ENCODE peak calls at places on chromosomes 12 and 14, in eight cellular contexts. One of them, this sample, is unnamed. For H3K36me3, the result is how much of the 10 kb centered on the place peaks cover.

GRCh38 chr12:88339254-88339949 is 197.3 kb downstream of the TMTC3 start:
- DNase-seq in lower lobe of right lung: no peak
- DNase-seq in heart left ventricle: no peak
- DNase-seq in cardiac muscle cell: peak
- DNase-seq in Peyer's patch: no peak
- DNase-seq in uterus: no peak
- DNase-seq in psoas muscle: no peak
- DNase-seq in MM.1S: no peak
- DNase-seq in this sample: no peak

GRCh38 chr12:106769546-106769945 is 4.9 kb upstream of the RIC8B start:
- DNase-seq in lower lobe of right lung: no peak
- DNase-seq in heart left ventricle: no peak
- DNase-seq in cardiac muscle cell: peak
- DNase-seq in Peyer's patch: no peak
- DNase-seq in uterus: no peak
- DNase-seq in psoas muscle: no peak
- DNase-seq in MM.1S: no peak
- DNase-seq in this sample: peak

GRCh38 chr14:101355284-101355683 is 206.0 kb upstream of the DIO3 start:
- DNase-seq in lower lobe of right lung: no peak
- DNase-seq in heart left ventricle: no peak
- DNase-seq in cardiac muscle cell: no peak
- DNase-seq in Peyer's patch: no peak
- DNase-seq in uterus: peak
- DNase-seq in psoas muscle: no peak
- DNase-seq in MM.1S: no peak
- DNase-seq in this sample: peak

GRCh38 chr14:101888182-101888581 is 76.2 kb upstream of the DYNC1H1 start:
- DNase-seq in lower lobe of right lung: no peak
- DNase-seq in heart left ventricle: no peak
- DNase-seq in cardiac muscle cell: no peak
- DNase-seq in Peyer's patch: peak
- DNase-seq in uterus: no peak
- DNase-seq in psoas muscle: no peak
- DNase-seq in MM.1S: no peak
- DNase-seq in this sample: no peak

GRCh38 chr12:26370098-26370497 is 174.7 kb downstream of the SSPN start:
- DNase-seq in lower lobe of right lung: no peak
- DNase-seq in heart left ventricle: no peak
- DNase-seq in cardiac muscle cell: no peak
- DNase-seq in Peyer's patch: no peak
- DNase-seq in uterus: no peak
- DNase-seq in psoas muscle: no peak
- DNase-seq in MM.1S: no peak
- DNase-seq in this sample: no peak

GRCh38 chr14:32206552-32206951 is 3.5 kb upstream of the RNU6-8 start:
- DNase-seq in lower lobe of right lung: no peak
- DNase-seq in heart left ventricle: no peak
- DNase-seq in cardiac muscle cell: no peak
- DNase-seq in Peyer's patch: no peak
- DNase-seq in uterus: no peak
- DNase-seq in psoas muscle: no peak
- DNase-seq in MM.1S: no peak
- DNase-seq in this sample: no peak

GRCh38 chr12:3520168-3520567 is 29.2 kb downstream of the PRMT8 start:
- DNase-seq in lower lobe of right lung: no peak
- DNase-seq in heart left ventricle: peak
- DNase-seq in cardiac muscle cell: peak
- DNase-seq in Peyer's patch: no peak
- DNase-seq in uterus: no peak
- DNase-seq in psoas muscle: no peak
- DNase-seq in MM.1S: no peak
- DNase-seq in this sample: no peak

GRCh38 chr14:96176275-96176674 is 28.4 kb upstream of the BDKRB2 start:
- DNase-seq in lower lobe of right lung: no peak
- DNase-seq in heart left ventricle: no peak
- DNase-seq in cardiac muscle cell: peak
- DNase-seq in Peyer's patch: no peak
- DNase-seq in uterus: no peak
- DNase-seq in psoas muscle: no peak
- DNase-seq in MM.1S: no peak
- DNase-seq in this sample: no peak

GRCh38 chr12:68971404-68971803 is 38.4 kb upstream of the CPM start:
- DNase-seq in lower lobe of right lung: no peak
- DNase-seq in heart left ventricle: no peak
- DNase-seq in cardiac muscle cell: peak
- DNase-seq in Peyer's patch: no peak
- DNase-seq in uterus: no peak
- DNase-seq in psoas muscle: no peak
- DNase-seq in MM.1S: no peak
- DNase-seq in this sample: no peak

GRCh38 chr12:106601548-106601947 is 18.7 kb downstream of the RFX4 start:
- DNase-seq in lower lobe of right lung: no peak
- DNase-seq in heart left ventricle: no peak
- DNase-seq in cardiac muscle cell: no peak
- DNase-seq in Peyer's patch: no peak
- DNase-seq in uterus: no peak
- DNase-seq in psoas muscle: no peak
- DNase-seq in MM.1S: no peak
- DNase-seq in this sample: no peak

GRCh38 chr14:30225171-30225570 is 297.5 kb upstream of the PRKD1 start:
- DNase-seq in lower lobe of right lung: no peak
- DNase-seq in heart left ventricle: no peak
- DNase-seq in cardiac muscle cell: peak
- DNase-seq in Peyer's patch: no peak
- DNase-seq in uterus: no peak
- DNase-seq in psoas muscle: peak
- DNase-seq in MM.1S: no peak
- DNase-seq in this sample: no peak

GRCh38 chr12:123519151-123520001 is 14.1 kb downstream of the RILPL1 start:
- DNase-seq in lower lobe of right lung: peak
- DNase-seq in heart left ventricle: peak
- DNase-seq in cardiac muscle cell: peak
- DNase-seq in Peyer's patch: no peak
- DNase-seq in uterus: no peak
- DNase-seq in psoas muscle: peak
- DNase-seq in MM.1S: no peak
- DNase-seq in this sample: no peak

GRCh38 chr12:123524378-123524777 is 9.1 kb downstream of the RILPL1 start:
- DNase-seq in lower lobe of right lung: no peak
- DNase-seq in heart left ventricle: no peak
- DNase-seq in cardiac muscle cell: no peak
- DNase-seq in Peyer's patch: no peak
- DNase-seq in uterus: no peak
- DNase-seq in psoas muscle: no peak
- DNase-seq in MM.1S: no peak
- DNase-seq in this sample: no peak

GRCh38 chr12:123523518-123523917 is 10.0 kb downstream of the RILPL1 start:
- DNase-seq in lower lobe of right lung: no peak
- DNase-seq in heart left ventricle: no peak
- DNase-seq in cardiac muscle cell: no peak
- DNase-seq in Peyer's patch: no peak
- DNase-seq in uterus: no peak
- DNase-seq in psoas muscle: no peak
- DNase-seq in MM.1S: no peak
- DNase-seq in this sample: no peak

GRCh38 chr12:123522164-123522563 is 11.4 kb downstream of the RILPL1 start:
- DNase-seq in lower lobe of right lung: no peak
- DNase-seq in heart left ventricle: peak
- DNase-seq in cardiac muscle cell: no peak
- DNase-seq in Peyer's patch: no peak
- DNase-seq in uterus: no peak
- DNase-seq in psoas muscle: no peak
- DNase-seq in MM.1S: no peak
- DNase-seq in this sample: no peak

GRCh38 chr12:123520567-123521474 is 12.7 kb downstream of the RILPL1 start:
- DNase-seq in lower lobe of right lung: no peak
- DNase-seq in heart left ventricle: peak
- DNase-seq in cardiac muscle cell: no peak
- DNase-seq in Peyer's patch: no peak
- DNase-seq in uterus: no peak
- DNase-seq in psoas muscle: no peak
- DNase-seq in MM.1S: no peak
- DNase-seq in this sample: no peak
- H3K36me3 ChIP-seq in lower lobe of right lung: half or more
- H3K36me3 ChIP-seq in heart left ventricle: half or more
- H3K36me3 ChIP-seq in cardiac muscle cell: under half
- H3K36me3 ChIP-seq in Peyer's patch: under half
- H3K36me3 ChIP-seq in uterus: under half
- H3K36me3 ChIP-seq in psoas muscle: under half
- H3K36me3 ChIP-seq in MM.1S: under half
- H3K36me3 ChIP-seq in this sample: half or more

GRCh38 chr12:95181103-95181502 is 36.2 kb downstream of the FGD6 start:
- DNase-seq in lower lobe of right lung: no peak
- DNase-seq in heart left ventricle: no peak
- DNase-seq in cardiac muscle cell: no peak
- DNase-seq in Peyer's patch: no peak
- DNase-seq in uterus: no peak
- DNase-seq in psoas muscle: no peak
- DNase-seq in MM.1S: no peak
- DNase-seq in this sample: no peak

GRCh38 chr12:95185096-95185495 is 32.2 kb downstream of the FGD6 start:
- DNase-seq in lower lobe of right lung: no peak
- DNase-seq in heart left ventricle: no peak
- DNase-seq in cardiac muscle cell: no peak
- DNase-seq in Peyer's patch: no peak
- DNase-seq in uterus: no peak
- DNase-seq in psoas muscle: no peak
- DNase-seq in MM.1S: no peak
- DNase-seq in this sample: no peak

GRCh38 chr12:95182868-95183415 is 34.3 kb downstream of the FGD6 start:
- DNase-seq in lower lobe of right lung: no peak
- DNase-seq in heart left ventricle: no peak
- DNase-seq in cardiac muscle cell: peak
- DNase-seq in Peyer's patch: no peak
- DNase-seq in uterus: no peak
- DNase-seq in psoas muscle: no peak
- DNase-seq in MM.1S: no peak
- DNase-seq in this sample: no peak

GRCh38 chr12:95185834-95186233 is 31.4 kb downstream of the FGD6 start:
- DNase-seq in lower lobe of right lung: no peak
- DNase-seq in heart left ventricle: no peak
- DNase-seq in cardiac muscle cell: no peak
- DNase-seq in Peyer's patch: no peak
- DNase-seq in uterus: no peak
- DNase-seq in psoas muscle: no peak
- DNase-seq in MM.1S: no peak
- DNase-seq in this sample: no peak

DNA sequence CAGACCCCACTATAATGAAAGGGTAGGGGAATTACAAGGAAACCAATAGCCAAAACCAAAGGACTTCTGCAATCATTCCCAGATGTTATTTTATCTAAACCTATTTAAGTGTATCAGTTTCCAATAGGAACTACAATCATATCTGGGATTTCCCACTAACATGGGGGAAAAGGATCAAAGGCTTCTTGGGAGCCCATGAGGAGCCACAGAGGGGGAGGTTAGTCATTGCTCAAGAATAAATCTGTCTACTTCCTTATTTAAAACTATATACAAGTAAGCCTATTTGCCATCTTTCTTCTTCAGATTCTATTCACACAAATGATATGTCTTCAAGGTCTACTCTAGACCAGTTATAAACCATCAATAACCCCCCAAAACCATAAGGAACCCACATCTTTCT is 33.1 kb downstream of the FGD6 start:
- DNase-seq in lower lobe of right lung: no peak
- DNase-seq in heart left ventricle: no peak
- DNase-seq in cardiac muscle cell: no peak
- DNase-seq in Peyer's patch: no peak
- DNase-seq in uterus: no peak
- DNase-seq in psoas muscle: no peak
- DNase-seq in MM.1S: no peak
- DNase-seq in this sample: no peak
- H3K27ac ChIP-seq in lower lobe of right lung: no peak
- H3K27ac ChIP-seq in heart left ventricle: no peak
- H3K27ac ChIP-seq in cardiac muscle cell: no peak
- H3K27ac ChIP-seq in Peyer's patch: no peak
- H3K27ac ChIP-seq in uterus: no peak
- H3K27ac ChIP-seq in psoas muscle: no peak
- H3K27ac ChIP-seq in MM.1S: no peak
- H3K27ac ChIP-seq in this sample: no peak

DNA sequence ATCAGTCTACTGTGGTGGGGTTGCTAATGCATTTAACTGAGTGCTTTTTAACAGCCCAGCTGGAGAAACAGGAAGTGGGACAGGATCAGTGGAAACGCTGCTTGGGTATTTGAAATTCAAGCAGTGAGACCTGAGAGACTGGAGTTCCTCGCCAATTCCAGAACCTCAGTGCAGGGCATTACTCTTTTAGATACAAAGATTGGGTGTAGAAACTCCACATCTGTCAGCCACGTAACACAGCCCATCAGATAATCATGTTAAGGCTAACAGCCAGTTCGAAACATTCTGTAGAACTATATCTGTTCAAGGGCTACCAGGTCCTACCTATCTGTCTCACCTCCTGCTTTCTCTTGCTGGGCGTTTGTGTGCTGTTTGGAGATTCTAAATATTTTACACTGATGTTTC is 45.5 kb downstream of the RAD52 start:
- DNase-seq in lower lobe of right lung: no peak
- DNase-seq in heart left ventricle: no peak
- DNase-seq in cardiac muscle cell: no peak
- DNase-seq in Peyer's patch: no peak
- DNase-seq in uterus: no peak
- DNase-seq in psoas muscle: no peak
- DNase-seq in MM.1S: no peak
- DNase-seq in this sample: no peak
- H3K36me3 ChIP-seq in lower lobe of right lung: half or more
- H3K36me3 ChIP-seq in heart left ventricle: half or more
- H3K36me3 ChIP-seq in cardiac muscle cell: half or more
- H3K36me3 ChIP-seq in Peyer's patch: half or more
- H3K36me3 ChIP-seq in uterus: under half
- H3K36me3 ChIP-seq in psoas muscle: under half
- H3K36me3 ChIP-seq in MM.1S: under half
- H3K36me3 ChIP-seq in this sample: half or more

DNA sequence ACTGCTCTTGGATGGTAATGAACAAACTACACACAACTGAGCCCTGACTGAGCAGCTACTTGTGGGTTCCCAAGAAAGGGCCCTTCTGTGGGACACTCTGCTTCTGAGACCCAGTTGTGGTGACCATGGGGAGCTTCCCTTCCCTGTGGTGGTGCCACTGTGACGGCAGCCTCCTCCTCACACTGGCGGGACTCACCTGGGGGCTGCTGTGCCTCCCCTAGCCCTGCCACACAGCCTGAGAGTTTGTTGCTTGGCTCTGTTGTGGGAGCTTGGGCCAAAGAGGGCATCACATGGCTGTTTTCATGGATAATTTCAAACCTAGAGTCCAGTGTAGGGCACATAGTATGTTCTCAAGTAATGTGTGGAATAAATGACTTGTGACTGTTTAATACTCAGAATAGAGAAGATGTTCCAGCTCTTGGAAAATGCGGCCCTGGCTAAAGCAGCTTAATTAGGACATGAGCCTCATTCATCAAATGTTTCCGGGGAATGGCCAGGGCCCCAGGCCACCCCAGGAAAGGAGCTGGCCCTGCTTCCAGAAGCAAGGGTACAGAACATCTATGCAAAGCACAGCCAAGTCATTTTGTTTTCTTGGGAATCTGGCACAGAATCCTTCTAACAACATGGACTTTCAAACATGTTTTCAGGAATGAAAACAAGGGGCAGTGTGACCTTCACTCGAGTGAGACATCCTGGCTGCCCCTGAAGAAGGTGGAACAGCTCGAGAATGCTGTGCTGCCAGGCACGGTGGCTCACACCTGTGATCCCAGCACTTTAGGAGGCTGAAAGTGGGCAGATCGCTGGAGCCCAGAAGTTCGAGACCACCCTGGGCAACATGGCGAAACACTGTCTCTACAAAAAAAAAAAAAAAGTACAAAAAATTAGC is 21.2 kb downstream of the ZFYVE21 start:
- DNase-seq in lower lobe of right lung: peak
- DNase-seq in heart left ventricle: no peak
- DNase-seq in cardiac muscle cell: no peak
- DNase-seq in Peyer's patch: no peak
- DNase-seq in uterus: peak
- DNase-seq in psoas muscle: no peak
- DNase-seq in MM.1S: no peak
- DNase-seq in this sample: no peak
- H3K27ac ChIP-seq in lower lobe of right lung: peak
- H3K27ac ChIP-seq in heart left ventricle: no peak
- H3K27ac ChIP-seq in cardiac muscle cell: peak
- H3K27ac ChIP-seq in Peyer's patch: peak
- H3K27ac ChIP-seq in uterus: peak
- H3K27ac ChIP-seq in psoas muscle: no peak
- H3K27ac ChIP-seq in MM.1S: no peak
- H3K27ac ChIP-seq in this sample: peak

This sample was measured in esophagus muscularis mucosa.